ENCODE peak calls at places on chromosome 13, in four cellular contexts. E is WTC11, P is HepG2, T is K562. A is an unnamed sample.

GRCh38 chr13:39210961-39211534 is 172.8 kb downstream of the NHLRC3 start:
- DNase-seq in E (no peak), P (no peak), T (no peak), A (no peak)

GRCh38 chr13:36157475-36157874 is 26.3 kb upstream of the DCLK1 start:
- DNase-seq in E (no peak), P (no peak), T (no peak), A (no peak)

GRCh38 chr13:114212096-114212495 is 22.6 kb upstream of the CDC16 start:
- DNase-seq in E (no peak), P (no peak), T (no peak), A (no peak)

GRCh38 chr13:44032801-44033200 is 153.1 kb downstream of the LACC1 start:
- DNase-seq in E (no peak), P (no peak), T (no peak), A (no peak)

GRCh38 chr13:44437356-44438233 is 64.0 kb downstream of the SERP2 start:
- DNase-seq in E (no peak), P (peak; percentile 35), T (no peak), A (no peak)

GRCh38 chr13:85864963-85865530 is 65.8 kb upstream of the SLITRK6 start:
- DNase-seq in E (peak; percentile 19), P (peak; percentile 6), T (no peak), A (peak; percentile 58)

GRCh38 chr13:101429733-101430132 is 13.4 kb upstream of the NALCN start:
- DNase-seq in E (no peak), P (no peak), T (no peak), A (no peak)

GRCh38 chr13:39419068-39419467 is 183.9 kb downstream of the LHFPL6 start:
- DNase-seq in E (no peak), P (no peak), T (no peak), A (no peak)

GRCh38 chr13:49833402-49833801 is 40.9 kb upstream of the KPNA3 start:
- DNase-seq in E (no peak), P (no peak), T (no peak), A (no peak)

GRCh38 chr13:113920173-113920572 is 53.7 kb downstream of the C13orf46 start:
- DNase-seq in E (peak; percentile 2), P (no peak), T (no peak), A (no peak)

GRCh38 chr13:28396053-28396452 is 98.9 kb downstream of the FLT1 start:
- DNase-seq in E (no peak), P (no peak), T (no peak), A (no peak)

GRCh38 chr13:83065136-83065535 is 817.1 kb downstream of the SLITRK1 start:
- DNase-seq in E (no peak), P (no peak), T (no peak), A (no peak)

DNA sequence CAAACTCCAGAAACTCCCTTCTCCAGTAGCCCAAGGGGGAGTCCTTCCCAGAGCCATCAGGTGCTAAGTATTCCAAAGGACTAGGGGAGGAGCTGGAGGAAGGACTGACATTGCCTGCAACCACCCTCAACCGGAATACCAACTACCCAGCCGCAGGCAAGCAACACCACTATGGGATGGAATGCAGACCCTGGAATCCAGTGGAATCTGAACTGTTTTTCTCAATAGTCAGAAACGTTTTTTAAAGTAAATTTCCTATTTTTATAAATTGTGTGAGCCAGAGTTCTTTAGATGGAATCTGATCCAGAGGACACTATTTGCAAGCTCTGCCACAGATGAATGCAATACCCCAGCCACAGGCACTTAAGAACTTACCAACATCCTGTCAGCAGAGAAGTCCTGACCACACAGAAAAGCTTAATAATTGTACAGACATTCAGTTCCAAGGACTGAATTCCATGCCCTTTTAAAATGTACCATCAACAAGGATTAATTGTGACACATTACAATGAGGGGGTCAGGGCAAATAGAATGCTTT is 92.1 kb downstream of the USP12 start:
- DNase-seq in E (peak; percentile 52), P (no peak), T (no peak), A (no peak)
- TF ChIP-seq ELF4 in E (no peak), P (no peak), T (no peak), A (no peak)

DNA sequence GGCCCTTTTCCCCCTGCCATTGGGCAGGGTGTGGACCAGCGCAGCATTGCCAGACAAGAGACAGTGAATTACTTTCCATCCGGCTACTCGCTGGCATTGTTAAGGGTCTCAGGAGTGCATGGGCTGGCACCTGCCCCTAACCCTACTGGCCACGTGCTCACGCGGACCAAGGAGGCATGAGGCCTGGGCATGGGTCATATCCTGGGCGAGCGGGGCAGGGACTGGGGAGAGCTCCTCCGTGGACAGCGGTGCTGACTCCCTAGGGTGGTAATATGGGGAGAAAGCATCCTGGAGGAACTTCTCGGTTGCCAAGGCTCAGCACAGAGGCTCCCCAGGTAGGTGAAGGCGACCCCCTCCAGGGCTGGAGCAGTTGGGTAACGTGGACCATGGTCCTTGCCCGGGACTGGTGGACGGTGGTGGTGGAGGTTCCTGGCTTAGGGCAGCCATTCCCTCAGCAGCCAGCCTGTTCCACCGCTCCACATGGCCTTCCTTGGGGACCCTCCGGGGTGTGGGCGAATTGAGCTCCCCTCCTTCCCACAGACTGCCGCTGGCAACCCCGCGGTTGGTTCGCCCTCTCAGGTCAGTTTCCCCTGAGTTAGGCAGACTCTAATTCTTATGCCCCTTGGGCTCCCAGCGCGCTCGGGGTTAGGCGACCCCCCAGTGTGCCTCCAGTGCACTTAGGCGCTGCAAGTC is 465.1 kb downstream of the SLITRK5 start:
- DNase-seq in E (no peak), P (no peak), T (no peak), A (no peak)
- TF ChIP-seq ELF4 in E (no peak), P (no peak), T (no peak), A (no peak)

GRCh38 chr13:37225414-37226047 is 120.1 kb upstream of the CSNK1A1L start:
- DNase-seq in E (no peak), P (no peak), T (no peak), A (no peak)
- TF ChIP-seq ELF4 in E (no peak), P (no peak), T (no peak), A (no peak)

DNA sequence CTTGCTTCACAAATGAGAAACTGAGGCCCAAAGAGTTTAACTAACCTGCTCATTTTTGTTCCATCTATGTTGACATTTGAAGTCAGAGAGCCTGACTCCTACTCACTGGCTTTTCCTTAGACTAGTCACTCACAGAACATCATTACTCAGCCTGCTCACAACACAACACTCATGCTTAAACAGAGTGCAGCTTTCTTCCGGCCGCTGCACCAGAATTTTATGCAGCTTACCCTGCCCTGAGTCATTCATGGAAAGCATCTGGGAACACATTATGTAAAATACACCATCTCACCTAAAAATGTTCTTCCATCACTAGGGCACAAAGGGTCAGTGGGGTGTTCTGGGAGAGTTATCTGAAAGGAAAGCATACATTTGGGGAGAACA is 303.4 kb downstream of the SPRY2 start:
- DNase-seq in E (no peak), P (no peak), T (no peak), A (no peak)
- TF ChIP-seq ELF4 in E (no peak), P (no peak), T (no peak), A (no peak)

DNA sequence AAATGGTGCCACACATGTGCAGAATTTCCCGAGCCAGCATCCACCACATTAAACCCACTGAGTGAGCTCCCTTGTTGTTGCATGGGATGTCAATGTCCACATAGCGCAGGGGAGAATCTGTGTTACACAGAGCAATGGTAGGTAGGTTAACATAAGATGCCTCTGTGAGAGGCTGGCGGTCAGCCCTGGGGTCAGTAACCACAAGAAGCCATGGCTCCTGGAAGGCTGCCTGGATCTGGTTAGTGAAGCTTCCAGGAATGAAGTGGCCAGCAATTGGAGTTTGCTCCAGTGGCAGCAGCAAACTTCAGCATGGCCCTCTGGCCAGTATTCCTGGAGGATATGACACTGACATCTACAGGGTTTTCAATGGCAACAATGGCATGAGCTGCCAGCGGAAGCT is 37.0 kb upstream of the PCDH9 start:
- DNase-seq in E (no peak), P (no peak), T (no peak), A (no peak)
- TF ChIP-seq ELF4 in E (no peak), P (no peak), T (no peak), A (no peak)

DNA sequence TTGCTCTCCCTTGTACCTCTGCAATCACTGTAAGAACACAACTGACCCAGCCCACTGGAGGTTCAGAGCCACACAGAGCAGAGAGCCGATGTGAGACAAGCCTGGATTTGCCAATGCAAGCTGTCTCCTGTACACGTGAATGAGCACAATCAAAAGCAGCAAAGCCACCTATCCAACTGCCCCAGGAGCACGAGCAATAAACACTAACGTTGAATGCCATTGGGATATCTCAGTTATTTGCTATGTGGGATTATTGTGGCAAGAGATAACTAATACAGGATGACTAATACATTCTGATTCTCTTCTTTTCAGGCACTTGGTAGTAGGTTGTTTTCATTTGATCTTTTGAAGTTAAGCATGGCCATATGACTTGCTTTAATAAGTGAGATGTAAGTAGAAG is 85.2 kb upstream of the FAM216B start:
- DNase-seq in E (no peak), P (no peak), T (no peak), A (no peak)
- TF ChIP-seq ELF4 in E (no peak), P (no peak), T (no peak), A (no peak)